ENCODE peak calls at places on chromosomes 16 and 17, in eight cellular contexts. H is mammary epithelial cell; I is cardiac fibroblast; V is left colon; J is T47D; O is activated gamma-delta T cell; D is activated CD4-positive, CD25-positive, alpha-beta regulatory T cell; X is SW480. B is an unnamed sample.

GRCh38 chr16:78562156-78562555 is 462.7 kb downstream of the WWOX start:
- DNase-seq in H (no peak), O (no peak), I (no peak), D (no peak), X (no peak), V (no peak), J (no peak), B (no peak)

GRCh38 chr16:57530104-57530522 is 6.3 kb downstream of the CCDC102A start:
- DNase-seq in X (peak; percentile 70), I (peak; percentile 78), V (peak; percentile 67), J (no peak), D (no peak), O (no peak), H (no peak), B (no peak)

GRCh38 chr16:79882292-79882995 is 281.9 kb upstream of the MAF start:
- DNase-seq in V (no peak), O (no peak), J (no peak), H (no peak), D (no peak), X (no peak), I (no peak), B (no peak)

GRCh38 chr16:1983544-1984346 is at the start of gene GFER:
- DNase-seq in H (peak; percentile 82), D (peak; percentile 59), J (peak; percentile 98), V (peak; percentile 90), I (peak; percentile 97), O (peak; percentile 59), X (peak; percentile 86), B (peak; percentile 74)

GRCh38 chr17:62671553-62671952 is 44.1 kb downstream of the MRC2 start:
- DNase-seq in J (no peak), V (peak; percentile 45), O (no peak), D (no peak), H (peak; percentile 97), I (no peak), X (peak; percentile 26), B (no peak)

GRCh38 chr17:37219876-37220608 is 155.7 kb upstream of the C17orf78 start:
- DNase-seq in O (no peak), I (no peak), H (peak; percentile 12), J (no peak), D (no peak), X (no peak), V (no peak), B (no peak)

GRCh38 chr16:3760518-3760917 is 43.2 kb upstream of the TRAP1 start:
- DNase-seq in X (no peak), V (no peak), D (no peak), J (no peak), O (no peak), H (no peak), I (no peak), B (no peak)

GRCh38 chr17:77827461-77827968 is 131.0 kb upstream of the TNRC6C start:
- DNase-seq in I (no peak), X (no peak), O (no peak), J (no peak), D (no peak), H (no peak), V (no peak), B (no peak)

GRCh38 chr16:79601978-79602609 is 1.6 kb upstream of the MAF start:
- DNase-seq in I (peak; percentile 82), X (peak; percentile 68), D (peak; percentile 77), H (peak; percentile 72), V (peak; percentile 74), O (no peak), J (peak; percentile 53), B (peak; percentile 52)

GRCh38 chr17:21162394-21162775 is 35.6 kb downstream of the DHRS7B start:
- DNase-seq in V (no peak), O (no peak), X (no peak), J (no peak), D (no peak), H (no peak), I (no peak), B (no peak)

GRCh38 chr17:1644493-1645206 is 882 bp downstream of the SCARF1 start:
- DNase-seq in X (peak; percentile 66), I (no peak), J (no peak), V (no peak), D (no peak), O (no peak), H (peak; percentile 82), B (no peak)

B was measured in memory B cell.